ENCODE peak calls at places on chromosomes 11 and 22, in nine cellular contexts. I is H9; T is CD8-positive, alpha-beta T cell; U is epithelial cell of esophagus; Y is RWPE2; E is Calu3; F is esophagus squamous epithelium; V is HL-60; S is ovary. R is an unnamed sample.

GRCh38 chr22:25748704-25749103 is 6.7 kb downstream of the MYO18B start:
- DNase-seq in T (no peak), Y (no peak), U (no peak), V (no peak), E (no peak), S (no peak), F (no peak), I (no peak), R (no peak)

GRCh38 chr11:46899501-46900025 is 18.8 kb downstream of the LRP4 start:
- DNase-seq in V (no peak), I (no peak), Y (no peak), F (no peak), T (no peak), U (no peak), S (no peak), E (no peak), R (no peak)

GRCh38 chr22:35631597-35631996 is 14.5 kb upstream of the MB start:
- DNase-seq in Y (no peak), F (no peak), S (no peak), T (no peak), I (peak), V (peak), E (peak), U (peak), R (peak)

GRCh38 chr11:12810497-12810896 is 136.3 kb downstream of the TEAD1 start:
- DNase-seq in Y (no peak), U (no peak), I (no peak), E (no peak), F (no peak), V (no peak), T (no peak), S (peak), R (no peak)

GRCh38 chr11:128181984-128182383 is 405.4 kb downstream of the ETS1 start:
- DNase-seq in U (no peak), E (no peak), S (no peak), Y (no peak), I (no peak), F (no peak), T (no peak), V (no peak), R (no peak)

GRCh38 chr11:91707652-91708051 is 517.0 kb upstream of the FAT3 start:
- DNase-seq in V (no peak), F (no peak), E (no peak), Y (no peak), U (no peak), S (no peak), T (no peak), I (no peak), R (no peak)

GRCh38 chr11:78641541-78641940 is 66.9 kb upstream of the NARS2 start:
- DNase-seq in S (no peak), I (no peak), E (no peak), V (no peak), T (no peak), F (no peak), Y (no peak), U (no peak), R (no peak)

GRCh38 chr22:27489265-27489675 is 312.3 kb downstream of the MN1 start:
- DNase-seq in U (peak), Y (no peak), F (no peak), I (no peak), E (peak), S (no peak), T (no peak), V (no peak), R (no peak)

GRCh38 chr11:116421529-116422185 is 351.1 kb downstream of the BUD13 start:
- DNase-seq in Y (no peak), E (no peak), S (no peak), T (no peak), V (no peak), U (no peak), F (no peak), I (no peak), R (no peak)

GRCh38 chr11:2562181-2562581 is 117.4 kb downstream of the KCNQ1 start:
- DNase-seq in Y (no peak), E (no peak), F (no peak), U (no peak), S (no peak), T (no peak), V (no peak), I (no peak), R (peak)

GRCh38 chr22:48223488-48224190 is 1461.2 kb downstream of the TBC1D22A start:
- DNase-seq in F (no peak), E (no peak), T (no peak), I (no peak), V (no peak), Y (no peak), S (no peak), U (no peak), R (no peak)

GRCh38 chr22:35540600-35541253 is at the start of gene RASD2:
- DNase-seq in E (peak), I (peak), U (peak), T (peak), Y (no peak), F (no peak), S (no peak), V (peak), R (no peak)

GRCh38 chr22:25282346-25282670 is 62.9 kb downstream of the CRYBB2 start:
- DNase-seq in U (no peak), Y (peak), F (no peak), T (no peak), I (no peak), S (no peak), V (peak), E (no peak), R (no peak)

GRCh38 chr11:57387284-57388030 is 3.0 kb downstream of the PRG2 start:
- DNase-seq in V (peak), S (no peak), I (no peak), T (no peak), U (no peak), F (no peak), Y (no peak), E (no peak), R (no peak)

GRCh38 chr22:37985751-37986281 is 1.5 kb upstream of the SOX10 start:
- DNase-seq in E (no peak), F (no peak), V (no peak), T (no peak), S (no peak), U (no peak), Y (no peak), I (no peak), R (no peak)

GRCh38 chr11:111730871-111731591 is 35.2 kb downstream of the PPP2R1B start:
- DNase-seq in I (no peak), V (no peak), S (peak), F (no peak), T (no peak), E (no peak), U (peak), Y (no peak), R (no peak)

GRCh38 chr22:32411388-32411787 is 659 bp downstream of the RTCB start:
- DNase-seq in V (no peak), S (no peak), F (no peak), T (peak), I (no peak), E (no peak), Y (no peak), U (peak), R (no peak)

GRCh38 chr22:45754822-45755221 is 83.2 kb downstream of the ATXN10 start:
- DNase-seq in V (no peak), S (no peak), I (no peak), T (no peak), F (no peak), U (no peak), Y (no peak), E (no peak), R (no peak)

GRCh38 chr11:1546536-1547466 is 25.3 kb downstream of the DUSP8 start:
- DNase-seq in F (no peak), S (no peak), I (peak), V (no peak), Y (no peak), U (peak), E (peak), T (peak), R (peak)
- TF ChIP-seq CTCF in F (peak), S (no peak), I (peak), V (peak), Y (peak), U (no peak), E (peak), T (peak), R (peak)

GRCh38 chr11:48384670-48385069 is 18.4 kb upstream of the OR4C5 start:
- DNase-seq in V (no peak), F (no peak), S (no peak), Y (no peak), T (no peak), U (no peak), I (no peak), E (no peak), R (no peak)
- TF ChIP-seq CTCF in V (no peak), F (no peak), S (no peak), Y (no peak), T (no peak), U (no peak), I (peak), E (no peak), R (no peak)

GRCh38 chr11:82900277-82901164 is at the start of gene PRCP:
- DNase-seq in T (peak), I (peak), U (peak), F (peak), V (peak), S (peak), Y (peak), E (peak), R (peak)
- TF ChIP-seq CTCF in T (no peak), I (no peak), U (no peak), F (no peak), V (no peak), S (no peak), Y (no peak), E (no peak), R (no peak)

DNA sequence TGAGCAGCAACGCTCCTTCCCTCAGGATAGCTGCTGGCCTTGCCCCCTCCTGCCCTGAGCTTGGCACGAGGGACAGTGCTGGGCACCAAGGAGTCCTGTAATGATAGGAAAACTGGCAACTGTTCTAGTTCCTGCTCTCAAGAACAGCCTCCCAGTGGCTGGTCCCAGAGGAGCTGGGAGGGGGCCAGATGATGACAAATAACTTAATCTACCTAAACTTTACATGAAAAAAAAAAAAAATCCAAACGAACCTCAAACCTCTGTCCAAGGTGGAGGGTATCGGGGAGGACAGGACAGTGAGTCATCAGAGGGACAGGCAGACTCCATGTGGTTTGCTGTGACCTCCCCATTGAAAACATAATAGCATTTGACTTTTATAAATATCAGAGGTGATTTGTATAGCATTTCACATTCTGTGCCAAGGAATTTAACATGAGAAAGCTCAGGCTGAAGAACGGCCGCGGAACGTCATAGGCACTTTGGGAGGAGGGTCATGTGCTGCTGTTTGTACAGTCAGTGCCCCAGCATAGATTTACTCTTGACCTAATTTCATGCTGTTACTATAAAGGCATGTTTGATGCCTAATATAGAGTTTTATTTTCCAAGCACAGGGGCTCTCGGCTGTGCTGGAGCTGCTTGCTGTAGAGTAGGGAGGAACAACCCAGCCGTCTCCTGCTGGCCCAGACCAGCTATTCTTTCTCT is 98.2 kb upstream of the NNMT start:
- DNase-seq in V (no peak), T (no peak), S (peak), F (no peak), I (no peak), U (peak), E (peak), Y (no peak), R (no peak)
- TF ChIP-seq CTCF in V (no peak), T (no peak), S (no peak), F (no peak), I (no peak), U (peak), E (no peak), Y (no peak), R (no peak)

GRCh38 chr11:32334822-32335221 is 100.5 kb downstream of the WT1 start:
- DNase-seq in V (peak), T (no peak), I (peak), U (peak), Y (no peak), E (peak), S (no peak), F (no peak), R (no peak)
- TF ChIP-seq CTCF in V (no peak), T (no peak), I (peak), U (no peak), Y (peak), E (peak), S (no peak), F (no peak), R (peak)

DNA sequence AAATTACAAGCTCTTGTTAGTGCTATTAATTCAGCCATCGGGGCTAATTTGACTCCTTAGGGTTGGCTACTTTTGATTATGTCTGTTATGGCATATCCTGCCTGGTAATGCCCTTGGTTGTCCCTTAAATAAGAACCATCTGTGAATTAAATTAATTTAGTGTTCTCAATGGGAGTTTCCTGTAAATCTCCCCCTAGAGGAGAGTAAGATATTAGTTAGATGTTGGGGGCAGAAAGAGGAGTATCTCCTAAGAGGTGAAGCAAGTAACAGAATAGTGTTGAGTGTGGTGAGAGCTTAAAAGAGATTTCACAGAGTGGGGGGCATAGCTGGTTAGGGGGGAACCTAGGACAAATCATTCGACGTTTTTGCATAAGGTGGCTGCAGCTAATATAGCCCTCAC is 1126.9 kb downstream of the JRKL start:
- DNase-seq in T (no peak), Y (no peak), U (no peak), I (no peak), S (no peak), E (no peak), V (no peak), F (no peak), R (no peak)
- TF ChIP-seq CTCF in T (no peak), Y (peak), U (no peak), I (peak), S (no peak), E (no peak), V (no peak), F (no peak), R (peak)

R was measured in neural crest cell.